ENCODE peak calls at places on chromosomes 3 and 15, in five cellular contexts. One of them, this sample, is unnamed. For H3K4me1, the result is how much of the 10 kb centered on the place peaks cover.

GRCh38 chr3:62335196-62335595 is 38.2 kb downstream of the FEZF2 start:
- DNase-seq in stomach: no peak
- DNase-seq in fibroblast of lung: no peak
- DNase-seq in vagina: no peak
- DNase-seq in CD8-positive, alpha-beta T cell: no peak
- DNase-seq in this sample: no peak

GRCh38 chr3:64954995-64955636 is 267.3 kb upstream of the ADAMTS9 start:
- DNase-seq in stomach: peak
- DNase-seq in fibroblast of lung: peak
- DNase-seq in vagina: no peak
- DNase-seq in CD8-positive, alpha-beta T cell: no peak
- DNase-seq in this sample: no peak

GRCh38 chr3:30418443-30418842 is 188.0 kb upstream of the TGFBR2 start:
- DNase-seq in stomach: no peak
- DNase-seq in fibroblast of lung: peak
- DNase-seq in vagina: no peak
- DNase-seq in CD8-positive, alpha-beta T cell: no peak
- DNase-seq in this sample: peak

GRCh38 chr3:154334973-154335420 is 10.7 kb upstream of the DHX36 start:
- DNase-seq in stomach: no peak
- DNase-seq in fibroblast of lung: peak
- DNase-seq in vagina: no peak
- DNase-seq in CD8-positive, alpha-beta T cell: no peak
- DNase-seq in this sample: no peak

GRCh38 chr15:58355352-58355964 is 76.3 kb upstream of the LIPC start:
- DNase-seq in stomach: no peak
- DNase-seq in fibroblast of lung: no peak
- DNase-seq in vagina: no peak
- DNase-seq in CD8-positive, alpha-beta T cell: no peak
- DNase-seq in this sample: no peak

GRCh38 chr3:169002689-169003088 is 660.8 kb downstream of the MECOM start:
- DNase-seq in stomach: no peak
- DNase-seq in fibroblast of lung: no peak
- DNase-seq in vagina: no peak
- DNase-seq in CD8-positive, alpha-beta T cell: no peak
- DNase-seq in this sample: no peak

GRCh38 chr15:89665449-89666146 is 10.3 kb upstream of the KIF7 start:
- DNase-seq in stomach: peak
- DNase-seq in fibroblast of lung: peak
- DNase-seq in vagina: no peak
- DNase-seq in CD8-positive, alpha-beta T cell: no peak
- DNase-seq in this sample: no peak

GRCh38 chr3:11143476-11143875 is 10.8 kb upstream of the HRH1 start:
- DNase-seq in stomach: no peak
- DNase-seq in fibroblast of lung: peak
- DNase-seq in vagina: no peak
- DNase-seq in CD8-positive, alpha-beta T cell: no peak
- DNase-seq in this sample: no peak

GRCh38 chr3:58206406-58207011 is 4.3 kb downstream of the DNASE1L3 start:
- DNase-seq in stomach: no peak
- DNase-seq in fibroblast of lung: peak
- DNase-seq in vagina: no peak
- DNase-seq in CD8-positive, alpha-beta T cell: no peak
- DNase-seq in this sample: peak

GRCh38 chr3:196323723-196324122 is 5.7 kb upstream of the DYNLT2B start:
- DNase-seq in stomach: no peak
- DNase-seq in fibroblast of lung: no peak
- DNase-seq in vagina: no peak
- DNase-seq in CD8-positive, alpha-beta T cell: no peak
- DNase-seq in this sample: no peak

DNA sequence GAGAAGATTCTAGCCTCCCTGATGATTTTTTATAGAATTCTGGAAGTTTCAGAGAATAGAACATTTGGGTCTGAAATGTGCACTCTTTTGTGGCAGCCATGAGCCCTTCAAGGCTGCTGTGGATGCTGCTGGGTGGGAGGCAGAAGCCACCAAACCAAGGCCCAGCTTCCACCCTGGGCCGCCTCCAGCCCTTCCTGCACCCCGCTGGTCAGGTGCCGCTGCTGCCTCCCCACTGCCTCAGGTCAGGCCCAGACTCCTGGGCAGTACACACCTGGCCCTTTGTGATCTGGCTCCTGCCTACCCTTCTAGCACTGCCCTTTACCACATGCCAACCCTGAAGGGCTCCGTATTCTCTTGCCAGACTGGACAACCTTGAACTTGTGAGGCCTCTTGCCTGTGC is 28.3 kb downstream of the PPCDC start:
- DNase-seq in stomach: no peak
- DNase-seq in fibroblast of lung: no peak
- DNase-seq in vagina: no peak
- DNase-seq in CD8-positive, alpha-beta T cell: no peak
- DNase-seq in this sample: no peak
- H3K4me1 ChIP-seq in stomach: under half
- H3K4me1 ChIP-seq in fibroblast of lung: under half
- H3K4me1 ChIP-seq in vagina: under half
- H3K4me1 ChIP-seq in CD8-positive, alpha-beta T cell: under half
- H3K4me1 ChIP-seq in this sample: under half

GRCh38 chr3:56321383-56321782 is 146.9 kb downstream of the ERC2 start:
- DNase-seq in stomach: no peak
- DNase-seq in fibroblast of lung: no peak
- DNase-seq in vagina: no peak
- DNase-seq in CD8-positive, alpha-beta T cell: no peak
- DNase-seq in this sample: no peak
- H3K4me1 ChIP-seq in stomach: under half
- H3K4me1 ChIP-seq in fibroblast of lung: under half
- H3K4me1 ChIP-seq in vagina: under half
- H3K4me1 ChIP-seq in CD8-positive, alpha-beta T cell: under half
- H3K4me1 ChIP-seq in this sample: under half

DNA sequence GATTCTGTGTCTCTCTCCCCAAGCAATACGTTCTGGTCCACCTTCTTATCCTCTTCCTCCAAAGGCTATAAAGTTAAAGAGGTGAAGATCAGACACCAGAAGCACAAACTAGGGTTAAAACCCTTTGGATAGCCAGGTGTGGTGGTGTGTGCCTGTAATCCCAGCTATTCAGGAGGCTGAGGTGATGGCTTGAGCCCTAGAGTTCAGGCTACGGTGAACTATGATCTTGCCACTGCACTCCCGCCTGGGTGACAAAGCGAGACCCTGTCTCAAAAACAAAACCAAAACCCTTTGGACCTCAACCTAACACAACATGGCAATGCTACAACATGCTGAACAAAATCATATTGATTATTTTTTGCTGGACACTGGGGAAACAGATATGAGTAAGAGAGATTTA is 43.2 kb downstream of the MSL2 start:
- DNase-seq in stomach: no peak
- DNase-seq in fibroblast of lung: no peak
- DNase-seq in vagina: no peak
- DNase-seq in CD8-positive, alpha-beta T cell: no peak
- DNase-seq in this sample: no peak
- H3K4me1 ChIP-seq in stomach: under half
- H3K4me1 ChIP-seq in fibroblast of lung: under half
- H3K4me1 ChIP-seq in vagina: half or more
- H3K4me1 ChIP-seq in CD8-positive, alpha-beta T cell: under half
- H3K4me1 ChIP-seq in this sample: under half

DNA sequence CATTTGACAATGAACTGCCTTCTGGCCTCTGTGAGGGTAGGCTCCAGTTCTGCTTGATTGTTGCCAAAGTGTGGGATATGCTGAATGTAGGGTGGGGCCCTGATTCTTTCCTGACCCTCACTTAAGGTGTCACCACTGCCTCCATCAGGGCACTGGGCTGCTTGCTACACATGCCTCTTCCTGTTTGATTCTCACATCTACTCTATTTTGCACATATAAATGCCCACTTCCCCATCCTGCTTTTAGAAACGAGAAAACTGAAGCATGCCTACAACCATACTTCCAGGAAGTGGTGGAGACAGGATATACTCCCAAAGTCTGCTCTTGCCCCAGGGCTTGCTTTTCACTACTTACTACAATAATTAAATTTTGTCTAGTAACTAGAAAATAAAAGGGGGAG is 6.8 kb downstream of the ZDHHC3 start:
- DNase-seq in stomach: peak
- DNase-seq in fibroblast of lung: no peak
- DNase-seq in vagina: no peak
- DNase-seq in CD8-positive, alpha-beta T cell: no peak
- DNase-seq in this sample: no peak
- H3K4me1 ChIP-seq in stomach: under half
- H3K4me1 ChIP-seq in fibroblast of lung: under half
- H3K4me1 ChIP-seq in vagina: half or more
- H3K4me1 ChIP-seq in CD8-positive, alpha-beta T cell: under half
- H3K4me1 ChIP-seq in this sample: under half

DNA sequence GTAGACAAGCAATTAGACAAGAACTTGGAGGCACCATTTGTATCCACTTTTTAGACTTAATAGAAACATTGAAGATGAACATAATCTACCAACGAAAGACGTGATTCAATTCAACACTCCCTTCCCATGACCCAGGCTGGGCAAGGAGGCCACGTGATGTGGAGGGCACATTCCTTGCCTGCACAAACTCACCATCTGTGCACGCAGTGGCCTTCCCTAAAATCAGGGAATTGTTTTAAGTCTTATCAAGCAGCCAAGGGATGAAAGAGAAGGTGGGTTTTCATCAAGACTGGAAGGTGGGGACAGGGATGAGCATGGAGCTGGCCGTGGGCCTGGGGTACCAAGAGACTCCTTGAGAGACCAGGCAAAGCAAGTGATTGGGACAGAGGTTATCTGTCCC is 13.5 kb downstream of the STARD5 start:
- DNase-seq in stomach: no peak
- DNase-seq in fibroblast of lung: no peak
- DNase-seq in vagina: no peak
- DNase-seq in CD8-positive, alpha-beta T cell: no peak
- DNase-seq in this sample: no peak
- H3K4me1 ChIP-seq in stomach: under half
- H3K4me1 ChIP-seq in fibroblast of lung: under half
- H3K4me1 ChIP-seq in vagina: under half
- H3K4me1 ChIP-seq in CD8-positive, alpha-beta T cell: half or more
- H3K4me1 ChIP-seq in this sample: under half

DNA sequence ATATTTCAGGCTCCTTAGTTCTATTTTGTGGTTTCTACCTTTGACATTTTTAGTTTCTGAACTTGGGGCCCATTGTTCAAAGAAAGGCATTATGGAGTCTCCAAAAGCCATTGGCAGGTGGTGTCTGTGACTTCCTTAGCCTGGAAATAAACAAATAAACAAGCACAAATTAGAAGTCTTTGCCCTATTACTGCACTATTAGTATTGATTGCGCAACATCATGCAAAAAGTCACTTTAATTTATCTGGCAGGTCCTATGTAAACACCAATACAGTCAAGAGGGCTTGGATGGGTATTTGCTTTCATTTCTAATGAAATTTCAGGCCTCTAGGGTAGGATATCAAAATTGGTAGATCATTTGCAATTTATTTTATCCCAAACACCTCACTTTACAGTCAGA is 85.6 kb downstream of the LPP start:
- DNase-seq in stomach: no peak
- DNase-seq in fibroblast of lung: no peak
- DNase-seq in vagina: no peak
- DNase-seq in CD8-positive, alpha-beta T cell: no peak
- DNase-seq in this sample: no peak
- H3K4me1 ChIP-seq in stomach: under half
- H3K4me1 ChIP-seq in fibroblast of lung: under half
- H3K4me1 ChIP-seq in vagina: under half
- H3K4me1 ChIP-seq in CD8-positive, alpha-beta T cell: under half
- H3K4me1 ChIP-seq in this sample: under half

GRCh38 chr15:85389774-85390173 is 9.4 kb downstream of the AKAP13 start:
- DNase-seq in stomach: no peak
- DNase-seq in fibroblast of lung: no peak
- DNase-seq in vagina: no peak
- DNase-seq in CD8-positive, alpha-beta T cell: no peak
- DNase-seq in this sample: no peak
- H3K4me1 ChIP-seq in stomach: under half
- H3K4me1 ChIP-seq in fibroblast of lung: under half
- H3K4me1 ChIP-seq in vagina: under half
- H3K4me1 ChIP-seq in CD8-positive, alpha-beta T cell: under half
- H3K4me1 ChIP-seq in this sample: under half

GRCh38 chr15:76340802-76341365 is 4.3 kb downstream of the ISL2 start:
- DNase-seq in stomach: no peak
- DNase-seq in fibroblast of lung: no peak
- DNase-seq in vagina: no peak
- DNase-seq in CD8-positive, alpha-beta T cell: peak
- DNase-seq in this sample: no peak

GRCh38 chr15:76342046-76342381 is 5.4 kb downstream of the ISL2 start:
- DNase-seq in stomach: no peak
- DNase-seq in fibroblast of lung: no peak
- DNase-seq in vagina: no peak
- DNase-seq in CD8-positive, alpha-beta T cell: no peak
- DNase-seq in this sample: no peak

GRCh38 chr15:76341366-76342045 is 4.9 kb downstream of the ISL2 start:
- DNase-seq in stomach: no peak
- DNase-seq in fibroblast of lung: no peak
- DNase-seq in vagina: no peak
- DNase-seq in CD8-positive, alpha-beta T cell: no peak
- DNase-seq in this sample: no peak

GRCh38 chr15:76343313-76343996 is 6.9 kb downstream of the ISL2 start:
- DNase-seq in stomach: no peak
- DNase-seq in fibroblast of lung: no peak
- DNase-seq in vagina: no peak
- DNase-seq in CD8-positive, alpha-beta T cell: no peak
- DNase-seq in this sample: no peak

DNA sequence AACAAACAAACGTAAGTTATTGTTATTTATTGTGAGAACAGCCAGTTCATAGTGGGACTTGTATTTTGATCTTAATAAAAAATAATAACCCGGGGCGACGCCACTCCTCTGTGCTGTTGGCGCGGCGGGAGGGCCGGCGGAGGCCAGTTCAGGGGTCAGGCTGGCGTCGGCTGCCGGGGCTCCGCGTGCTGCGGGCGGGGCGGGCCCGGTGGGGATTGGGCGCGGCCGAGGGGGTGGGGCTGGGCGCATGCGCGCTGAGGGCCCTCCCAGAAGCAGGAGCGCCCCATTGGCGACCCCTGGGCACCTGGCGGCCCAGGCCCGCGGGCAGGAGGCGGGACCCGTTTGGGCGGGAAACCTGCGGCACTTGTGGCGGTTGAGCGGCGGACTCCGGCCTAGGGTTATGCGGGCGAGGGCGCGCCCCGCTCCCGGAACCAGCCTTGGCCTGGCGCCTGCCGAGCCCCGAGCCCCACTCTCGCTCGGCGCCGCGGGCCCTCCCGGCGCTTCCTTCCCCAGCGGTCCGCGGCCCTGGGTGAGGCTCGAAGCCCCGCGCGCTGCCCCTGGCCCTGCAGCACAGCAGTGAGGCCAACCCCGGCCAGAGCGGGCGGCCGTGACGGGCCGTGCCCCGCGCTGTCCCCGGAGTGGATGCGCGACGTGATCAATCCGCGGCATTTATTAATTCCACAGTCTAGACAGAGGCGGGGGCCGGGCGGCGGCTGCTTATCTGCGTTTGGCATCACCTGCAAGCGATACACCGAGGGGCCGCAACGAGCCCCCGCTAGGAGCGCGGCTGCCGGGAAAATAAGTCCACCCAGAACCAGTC is 6.0 kb downstream of the ISL2 start:
- DNase-seq in stomach: no peak
- DNase-seq in fibroblast of lung: no peak
- DNase-seq in vagina: no peak
- DNase-seq in CD8-positive, alpha-beta T cell: no peak
- DNase-seq in this sample: no peak
- H3K4me1 ChIP-seq in stomach: half or more
- H3K4me1 ChIP-seq in fibroblast of lung: under half
- H3K4me1 ChIP-seq in vagina: half or more
- H3K4me1 ChIP-seq in CD8-positive, alpha-beta T cell: half or more
- H3K4me1 ChIP-seq in this sample: under half

GRCh38 chr3:71121429-71122167 is 461.9 kb downstream of the FOXP1 start:
- DNase-seq in stomach: no peak
- DNase-seq in fibroblast of lung: peak
- DNase-seq in vagina: no peak
- DNase-seq in CD8-positive, alpha-beta T cell: no peak
- DNase-seq in this sample: no peak
- H3K4me1 ChIP-seq in stomach: under half
- H3K4me1 ChIP-seq in fibroblast of lung: under half
- H3K4me1 ChIP-seq in vagina: under half
- H3K4me1 ChIP-seq in CD8-positive, alpha-beta T cell: half or more
- H3K4me1 ChIP-seq in this sample: under half